ENCODE peak calls at places on chromosomes 12 and 14, in five cellular contexts. One of them, this sample, is unnamed.

GRCh38 chr12:105451211-105451610 is 120.7 kb downstream of the C12orf75 start:
- DNase-seq in neural progenitor cell: no peak
- DNase-seq in ovary: no peak
- DNase-seq in heart right ventricle: no peak
- DNase-seq in occipital lobe: no peak
- DNase-seq in this sample: no peak

GRCh38 chr12:50314629-50315312 is 31.5 kb upstream of the LIMA1 start:
- DNase-seq in neural progenitor cell: peak
- DNase-seq in ovary: no peak
- DNase-seq in heart right ventricle: no peak
- DNase-seq in occipital lobe: no peak
- DNase-seq in this sample: no peak

GRCh38 chr14:87175175-87175574 is 817.8 kb downstream of the GALC start:
- DNase-seq in neural progenitor cell: no peak
- DNase-seq in ovary: no peak
- DNase-seq in heart right ventricle: no peak
- DNase-seq in occipital lobe: no peak
- DNase-seq in this sample: no peak

GRCh38 chr12:104519190-104519857 is 62.6 kb downstream of the CHST11 start:
- DNase-seq in neural progenitor cell: no peak
- DNase-seq in ovary: no peak
- DNase-seq in heart right ventricle: no peak
- DNase-seq in occipital lobe: no peak
- DNase-seq in this sample: no peak

GRCh38 chr12:79367016-79367575 is 323.7 kb downstream of the PAWR start:
- DNase-seq in neural progenitor cell: no peak
- DNase-seq in ovary: no peak
- DNase-seq in heart right ventricle: no peak
- DNase-seq in occipital lobe: no peak
- DNase-seq in this sample: no peak

GRCh38 chr12:67414011-67414715 is 145.0 kb downstream of the CAND1 start:
- DNase-seq in neural progenitor cell: no peak
- DNase-seq in ovary: no peak
- DNase-seq in heart right ventricle: no peak
- DNase-seq in occipital lobe: no peak
- DNase-seq in this sample: no peak

GRCh38 chr12:11136075-11136474 is 1.6 kb upstream of the TAS2R30 start:
- DNase-seq in neural progenitor cell: no peak
- DNase-seq in ovary: no peak
- DNase-seq in heart right ventricle: no peak
- DNase-seq in occipital lobe: no peak
- DNase-seq in this sample: no peak

GRCh38 chr12:6230321-6231110 is 30.3 kb downstream of the CD9 start:
- DNase-seq in neural progenitor cell: no peak
- DNase-seq in ovary: no peak
- DNase-seq in heart right ventricle: no peak
- DNase-seq in occipital lobe: peak
- DNase-seq in this sample: peak

GRCh38 chr14:48125654-48126053 is 450.2 kb upstream of the MDGA2 start:
- DNase-seq in neural progenitor cell: peak
- DNase-seq in ovary: no peak
- DNase-seq in heart right ventricle: no peak
- DNase-seq in occipital lobe: no peak
- DNase-seq in this sample: no peak

GRCh38 chr12:57128519-57129247 is 400 bp downstream of the LRP1 start:
- DNase-seq in neural progenitor cell: peak
- DNase-seq in ovary: no peak
- DNase-seq in heart right ventricle: no peak
- DNase-seq in occipital lobe: no peak
- DNase-seq in this sample: peak

GRCh38 chr14:26528415-26529182 is 69.2 kb downstream of the NOVA1 start:
- DNase-seq in neural progenitor cell: no peak
- DNase-seq in ovary: no peak
- DNase-seq in heart right ventricle: peak
- DNase-seq in occipital lobe: no peak
- DNase-seq in this sample: peak

GRCh38 chr14:104637546-104638003 is 33.0 kb upstream of the TMEM179 start:
- DNase-seq in neural progenitor cell: no peak
- DNase-seq in ovary: no peak
- DNase-seq in heart right ventricle: no peak
- DNase-seq in occipital lobe: no peak
- DNase-seq in this sample: no peak

GRCh38 chr14:91185721-91186120 is 58.8 kb downstream of the GPR68 start:
- DNase-seq in neural progenitor cell: no peak
- DNase-seq in ovary: no peak
- DNase-seq in heart right ventricle: no peak
- DNase-seq in occipital lobe: no peak
- DNase-seq in this sample: no peak

GRCh38 chr14:51821822-51822221 is 38.6 kb upstream of the GNG2 start:
- DNase-seq in neural progenitor cell: no peak
- DNase-seq in ovary: no peak
- DNase-seq in heart right ventricle: no peak
- DNase-seq in occipital lobe: no peak
- DNase-seq in this sample: no peak

GRCh38 chr14:104929268-104930230 is 4.9 kb downstream of the PLD4 start:
- DNase-seq in neural progenitor cell: no peak
- DNase-seq in ovary: no peak
- DNase-seq in heart right ventricle: no peak
- DNase-seq in occipital lobe: no peak
- DNase-seq in this sample: no peak

GRCh38 chr12:107591095-107591375 is 94.6 kb upstream of the PWP1 start:
- DNase-seq in neural progenitor cell: no peak
- DNase-seq in ovary: no peak
- DNase-seq in heart right ventricle: no peak
- DNase-seq in occipital lobe: no peak
- DNase-seq in this sample: no peak

This sample was measured in Right ventricle myocardium superior.